ENCODE peak calls at places on chromosome 18, in ten cellular contexts. One of them, this sample, is unnamed.

GRCh38 chr18:62586148-62586774 is 63.4 kb downstream of the ZCCHC2 start:
- DNase-seq in neural progenitor cell: peak; percentile 86
- DNase-seq in GM23248: peak; percentile 86
- DNase-seq in endothelial cell of umbilical vein: peak; percentile 65
- DNase-seq in osteoblast: peak; percentile 96
- DNase-seq in MM.1S: peak; percentile 56
- DNase-seq in fibroblast of lung: peak; percentile 60
- DNase-seq in PC-9: peak; percentile 35
- DNase-seq in neuronal stem cell: peak; percentile 62
- DNase-seq in trophoblast cell: peak; percentile 44
- DNase-seq in this sample: peak; percentile 65

GRCh38 chr18:2191180-2191790 is 380.0 kb downstream of the METTL4 start:
- DNase-seq in neural progenitor cell: no peak
- DNase-seq in GM23248: no peak
- DNase-seq in endothelial cell of umbilical vein: no peak
- DNase-seq in osteoblast: no peak
- DNase-seq in MM.1S: no peak
- DNase-seq in fibroblast of lung: no peak
- DNase-seq in PC-9: peak; percentile 48
- DNase-seq in neuronal stem cell: no peak
- DNase-seq in trophoblast cell: no peak
- DNase-seq in this sample: peak; percentile 45

GRCh38 chr18:25287096-25287495 is 64.9 kb downstream of the ZNF521 start:
- DNase-seq in neural progenitor cell: no peak
- DNase-seq in GM23248: no peak
- DNase-seq in endothelial cell of umbilical vein: no peak
- DNase-seq in osteoblast: no peak
- DNase-seq in MM.1S: no peak
- DNase-seq in fibroblast of lung: no peak
- DNase-seq in PC-9: no peak
- DNase-seq in neuronal stem cell: no peak
- DNase-seq in trophoblast cell: no peak
- DNase-seq in this sample: no peak

GRCh38 chr18:63107171-63107850 is 212.3 kb downstream of the BCL2 start:
- DNase-seq in neural progenitor cell: no peak
- DNase-seq in GM23248: no peak
- DNase-seq in endothelial cell of umbilical vein: no peak
- DNase-seq in osteoblast: peak; percentile 82
- DNase-seq in MM.1S: no peak
- DNase-seq in fibroblast of lung: no peak
- DNase-seq in PC-9: no peak
- DNase-seq in neuronal stem cell: no peak
- DNase-seq in trophoblast cell: no peak
- DNase-seq in this sample: no peak

GRCh38 chr18:9637036-9637767 is 22.8 kb upstream of the PPP4R1 start:
- DNase-seq in neural progenitor cell: no peak
- DNase-seq in GM23248: peak; percentile 51
- DNase-seq in endothelial cell of umbilical vein: no peak
- DNase-seq in osteoblast: no peak
- DNase-seq in MM.1S: no peak
- DNase-seq in fibroblast of lung: peak; percentile 79
- DNase-seq in PC-9: no peak
- DNase-seq in neuronal stem cell: no peak
- DNase-seq in trophoblast cell: peak; percentile 25
- DNase-seq in this sample: peak; percentile 79

GRCh38 chr18:43572165-43572564 is 294.9 kb upstream of the SYT4 start:
- DNase-seq in neural progenitor cell: no peak
- DNase-seq in GM23248: no peak
- DNase-seq in endothelial cell of umbilical vein: no peak
- DNase-seq in osteoblast: no peak
- DNase-seq in MM.1S: peak; percentile 66
- DNase-seq in fibroblast of lung: no peak
- DNase-seq in PC-9: no peak
- DNase-seq in neuronal stem cell: no peak
- DNase-seq in trophoblast cell: no peak
- DNase-seq in this sample: no peak

GRCh38 chr18:32891797-32892196 is 119.0 kb upstream of the KLHL14 start:
- DNase-seq in neural progenitor cell: no peak
- DNase-seq in GM23248: no peak
- DNase-seq in endothelial cell of umbilical vein: no peak
- DNase-seq in osteoblast: no peak
- DNase-seq in MM.1S: no peak
- DNase-seq in fibroblast of lung: no peak
- DNase-seq in PC-9: no peak
- DNase-seq in neuronal stem cell: no peak
- DNase-seq in trophoblast cell: no peak
- DNase-seq in this sample: no peak

GRCh38 chr18:44958450-44958849 is 277.8 kb downstream of the SETBP1 start:
- DNase-seq in neural progenitor cell: no peak
- DNase-seq in GM23248: peak; percentile 57
- DNase-seq in endothelial cell of umbilical vein: no peak
- DNase-seq in osteoblast: no peak
- DNase-seq in MM.1S: no peak
- DNase-seq in fibroblast of lung: peak; percentile 33
- DNase-seq in PC-9: no peak
- DNase-seq in neuronal stem cell: no peak
- DNase-seq in trophoblast cell: no peak
- DNase-seq in this sample: peak; percentile 56

GRCh38 chr18:24930974-24931373 is 421.0 kb downstream of the ZNF521 start:
- DNase-seq in neural progenitor cell: peak; percentile 81
- DNase-seq in GM23248: no peak
- DNase-seq in endothelial cell of umbilical vein: no peak
- DNase-seq in osteoblast: no peak
- DNase-seq in MM.1S: no peak
- DNase-seq in fibroblast of lung: no peak
- DNase-seq in PC-9: no peak
- DNase-seq in neuronal stem cell: no peak
- DNase-seq in trophoblast cell: no peak
- DNase-seq in this sample: peak; percentile 48

GRCh38 chr18:69400976-69401474 is 337 bp downstream of the DOK6 start:
- DNase-seq in neural progenitor cell: peak; percentile 69
- DNase-seq in GM23248: peak; percentile 63
- DNase-seq in endothelial cell of umbilical vein: peak; percentile 5
- DNase-seq in osteoblast: peak; percentile 81
- DNase-seq in MM.1S: no peak
- DNase-seq in fibroblast of lung: peak; percentile 44
- DNase-seq in PC-9: no peak
- DNase-seq in neuronal stem cell: peak; percentile 27
- DNase-seq in trophoblast cell: no peak
- DNase-seq in this sample: no peak

GRCh38 chr18:5091741-5092140 is 105.3 kb downstream of the AKAIN1 start:
- DNase-seq in neural progenitor cell: no peak
- DNase-seq in GM23248: no peak
- DNase-seq in endothelial cell of umbilical vein: no peak
- DNase-seq in osteoblast: no peak
- DNase-seq in MM.1S: no peak
- DNase-seq in fibroblast of lung: no peak
- DNase-seq in PC-9: no peak
- DNase-seq in neuronal stem cell: no peak
- DNase-seq in trophoblast cell: no peak
- DNase-seq in this sample: no peak

GRCh38 chr18:2985628-2986027 is 27.3 kb downstream of the LPIN2 start:
- DNase-seq in neural progenitor cell: no peak
- DNase-seq in GM23248: peak; percentile 61
- DNase-seq in endothelial cell of umbilical vein: peak; percentile 48
- DNase-seq in osteoblast: no peak
- DNase-seq in MM.1S: peak; percentile 47
- DNase-seq in fibroblast of lung: peak; percentile 61
- DNase-seq in PC-9: no peak
- DNase-seq in neuronal stem cell: no peak
- DNase-seq in trophoblast cell: no peak
- DNase-seq in this sample: peak; percentile 56

GRCh38 chr18:56257215-56257614 is 381.2 kb downstream of the TXNL1 start:
- DNase-seq in neural progenitor cell: no peak
- DNase-seq in GM23248: peak; percentile 86
- DNase-seq in endothelial cell of umbilical vein: peak; percentile 42
- DNase-seq in osteoblast: peak; percentile 83
- DNase-seq in MM.1S: peak; percentile 18
- DNase-seq in fibroblast of lung: peak; percentile 98
- DNase-seq in PC-9: peak; percentile 47
- DNase-seq in neuronal stem cell: no peak
- DNase-seq in trophoblast cell: no peak
- DNase-seq in this sample: peak; percentile 55

GRCh38 chr18:22466608-22467390 is 49.1 kb upstream of the CTAGE1 start:
- DNase-seq in neural progenitor cell: no peak
- DNase-seq in GM23248: peak; percentile 80
- DNase-seq in endothelial cell of umbilical vein: peak; percentile 42
- DNase-seq in osteoblast: no peak
- DNase-seq in MM.1S: no peak
- DNase-seq in fibroblast of lung: peak; percentile 92
- DNase-seq in PC-9: peak; percentile 96
- DNase-seq in neuronal stem cell: no peak
- DNase-seq in trophoblast cell: peak; percentile 85
- DNase-seq in this sample: peak; percentile 96

GRCh38 chr18:37389684-37390368 is 175.8 kb downstream of the CELF4 start:
- DNase-seq in neural progenitor cell: no peak
- DNase-seq in GM23248: no peak
- DNase-seq in endothelial cell of umbilical vein: no peak
- DNase-seq in osteoblast: peak; percentile 59
- DNase-seq in MM.1S: no peak
- DNase-seq in fibroblast of lung: no peak
- DNase-seq in PC-9: no peak
- DNase-seq in neuronal stem cell: no peak
- DNase-seq in trophoblast cell: no peak
- DNase-seq in this sample: no peak

GRCh38 chr18:61502472-61502871 is 169.2 kb downstream of the CDH20 start:
- DNase-seq in neural progenitor cell: peak; percentile 82
- DNase-seq in GM23248: peak; percentile 78
- DNase-seq in endothelial cell of umbilical vein: peak; percentile 65
- DNase-seq in osteoblast: no peak
- DNase-seq in MM.1S: peak; percentile 34
- DNase-seq in fibroblast of lung: peak; percentile 43
- DNase-seq in PC-9: no peak
- DNase-seq in neuronal stem cell: peak; percentile 51
- DNase-seq in trophoblast cell: peak; percentile 42
- DNase-seq in this sample: peak; percentile 68

GRCh38 chr18:47997338-47997780 is 66.9 kb upstream of the SMAD2 start:
- DNase-seq in neural progenitor cell: peak; percentile 77
- DNase-seq in GM23248: no peak
- DNase-seq in endothelial cell of umbilical vein: no peak
- DNase-seq in osteoblast: no peak
- DNase-seq in MM.1S: no peak
- DNase-seq in fibroblast of lung: no peak
- DNase-seq in PC-9: no peak
- DNase-seq in neuronal stem cell: peak; percentile 62
- DNase-seq in trophoblast cell: peak; percentile 19
- DNase-seq in this sample: no peak

GRCh38 chr18:36176177-36176584 is 11.1 kb upstream of the MOCOS start:
- DNase-seq in neural progenitor cell: no peak
- DNase-seq in GM23248: no peak
- DNase-seq in endothelial cell of umbilical vein: no peak
- DNase-seq in osteoblast: no peak
- DNase-seq in MM.1S: no peak
- DNase-seq in fibroblast of lung: peak; percentile 43
- DNase-seq in PC-9: no peak
- DNase-seq in neuronal stem cell: no peak
- DNase-seq in trophoblast cell: peak; percentile 44
- DNase-seq in this sample: no peak

GRCh38 chr18:58103339-58103930 is 59.4 kb downstream of the NEDD4L start:
- DNase-seq in neural progenitor cell: no peak
- DNase-seq in GM23248: no peak
- DNase-seq in endothelial cell of umbilical vein: no peak
- DNase-seq in osteoblast: no peak
- DNase-seq in MM.1S: no peak
- DNase-seq in fibroblast of lung: no peak
- DNase-seq in PC-9: no peak
- DNase-seq in neuronal stem cell: no peak
- DNase-seq in trophoblast cell: no peak
- DNase-seq in this sample: no peak
- H3K4me2 ChIP-seq in neural progenitor cell: no peak overlapping the region
- H3K4me2 ChIP-seq in GM23248: no peak overlapping the region
- H3K4me2 ChIP-seq in endothelial cell of umbilical vein: no peak overlapping the region
- H3K4me2 ChIP-seq in osteoblast: peak overlapping the region; percentile 56
- H3K4me2 ChIP-seq in MM.1S: no peak overlapping the region
- H3K4me2 ChIP-seq in fibroblast of lung: peak overlapping the region; percentile 70
- H3K4me2 ChIP-seq in PC-9: no peak overlapping the region
- H3K4me2 ChIP-seq in neuronal stem cell: no peak overlapping the region
- H3K4me2 ChIP-seq in trophoblast cell: no peak overlapping the region
- H3K4me2 ChIP-seq in this sample: no peak overlapping the region

GRCh38 chr18:75341267-75341666 is 86.2 kb downstream of the SMIM21 start:
- DNase-seq in neural progenitor cell: peak; percentile 84
- DNase-seq in GM23248: no peak
- DNase-seq in endothelial cell of umbilical vein: no peak
- DNase-seq in osteoblast: no peak
- DNase-seq in MM.1S: no peak
- DNase-seq in fibroblast of lung: peak; percentile 10
- DNase-seq in PC-9: no peak
- DNase-seq in neuronal stem cell: peak; percentile 61
- DNase-seq in trophoblast cell: no peak
- DNase-seq in this sample: no peak
- H2AFZ ChIP-seq in neural progenitor cell: no peak overlapping the region
- H2AFZ ChIP-seq in GM23248: no peak overlapping the region
- H2AFZ ChIP-seq in endothelial cell of umbilical vein: no peak overlapping the region
- H2AFZ ChIP-seq in osteoblast: no peak overlapping the region
- H2AFZ ChIP-seq in MM.1S: no peak overlapping the region
- H2AFZ ChIP-seq in fibroblast of lung: no peak overlapping the region
- H2AFZ ChIP-seq in PC-9: no peak overlapping the region
- H2AFZ ChIP-seq in neuronal stem cell: no peak overlapping the region
- H2AFZ ChIP-seq in trophoblast cell: no peak overlapping the region
- H2AFZ ChIP-seq in this sample: no peak overlapping the region

GRCh38 chr18:10951631-10952544 is 197.5 kb downstream of the PIEZO2 start:
- DNase-seq in neural progenitor cell: no peak
- DNase-seq in GM23248: no peak
- DNase-seq in endothelial cell of umbilical vein: no peak
- DNase-seq in osteoblast: no peak
- DNase-seq in MM.1S: peak; percentile 45
- DNase-seq in fibroblast of lung: no peak
- DNase-seq in PC-9: no peak
- DNase-seq in neuronal stem cell: no peak
- DNase-seq in trophoblast cell: no peak
- DNase-seq in this sample: no peak
- H3K4me3 ChIP-seq in neural progenitor cell: no peak overlapping the region
- H3K4me3 ChIP-seq in GM23248: no peak overlapping the region
- H3K4me3 ChIP-seq in endothelial cell of umbilical vein: no peak overlapping the region
- H3K4me3 ChIP-seq in osteoblast: no peak overlapping the region
- H3K4me3 ChIP-seq in MM.1S: peak overlapping the region; percentile 8
- H3K4me3 ChIP-seq in fibroblast of lung: no peak overlapping the region
- H3K4me3 ChIP-seq in PC-9: no peak overlapping the region
- H3K4me3 ChIP-seq in neuronal stem cell: no peak overlapping the region
- H3K4me3 ChIP-seq in trophoblast cell: no peak overlapping the region
- H3K4me3 ChIP-seq in this sample: no peak overlapping the region

DNA sequence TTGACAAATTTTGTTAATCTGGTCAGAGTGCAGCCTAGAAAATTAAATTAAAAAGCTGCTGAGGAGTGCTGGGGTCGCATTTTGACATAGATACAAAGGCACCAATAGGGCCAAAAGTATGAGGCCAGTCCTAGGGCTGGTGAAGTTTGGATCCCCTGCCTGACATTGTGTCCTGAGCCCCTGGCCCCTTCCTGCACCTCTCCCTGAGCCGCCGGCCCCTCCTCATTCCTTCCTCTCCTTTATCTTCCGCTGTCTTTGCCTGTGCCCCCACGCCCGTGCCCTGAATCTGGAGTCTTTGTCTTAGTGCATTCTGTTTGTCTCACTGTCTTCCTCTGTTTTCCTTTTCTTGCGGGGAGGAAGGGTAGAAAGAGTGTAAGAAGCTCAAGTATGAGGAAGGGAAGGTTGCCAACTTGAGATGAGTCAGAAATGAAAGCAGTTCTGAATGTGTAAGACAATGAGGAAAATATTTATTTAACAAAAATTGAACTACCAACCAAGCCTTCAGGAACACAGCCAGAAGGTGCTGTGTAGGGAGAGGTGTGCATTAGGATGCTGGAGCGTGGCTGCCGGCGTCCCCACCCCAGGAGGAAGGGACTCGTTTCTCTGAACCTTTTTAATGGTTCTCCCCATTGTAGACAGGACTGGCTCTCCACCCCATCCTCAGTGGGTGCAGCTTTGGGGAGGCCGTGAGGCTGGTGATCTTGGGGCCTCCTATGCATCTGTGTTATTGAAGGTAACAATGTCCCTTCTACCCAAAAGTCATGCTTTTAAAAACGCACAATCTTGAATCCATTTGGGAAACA is 133.1 kb downstream of the NEDD4L start:
- DNase-seq in neural progenitor cell: peak; percentile 48
- DNase-seq in GM23248: peak; percentile 91
- DNase-seq in endothelial cell of umbilical vein: peak; percentile 92
- DNase-seq in osteoblast: peak; percentile 90
- DNase-seq in MM.1S: no peak
- DNase-seq in fibroblast of lung: peak; percentile 93
- DNase-seq in PC-9: peak; percentile 94
- DNase-seq in neuronal stem cell: no peak
- DNase-seq in trophoblast cell: no peak
- DNase-seq in this sample: peak; percentile 94
- H3K4me2 ChIP-seq in neural progenitor cell: peak overlapping the region; percentile 54
- H3K4me2 ChIP-seq in GM23248: peak overlapping the region; percentile 47
- H3K4me2 ChIP-seq in endothelial cell of umbilical vein: peak overlapping the region; percentile 26
- H3K4me2 ChIP-seq in osteoblast: peak overlapping the region; percentile 70
- H3K4me2 ChIP-seq in MM.1S: no peak overlapping the region
- H3K4me2 ChIP-seq in fibroblast of lung: peak overlapping the region; percentile 66
- H3K4me2 ChIP-seq in PC-9: peak overlapping the region; percentile 81
- H3K4me2 ChIP-seq in neuronal stem cell: peak overlapping the region; percentile 12
- H3K4me2 ChIP-seq in trophoblast cell: no peak overlapping the region
- H3K4me2 ChIP-seq in this sample: peak overlapping the region; percentile 69

This sample was measured in PC-3.